ENCODE peak calls at places on chromosomes 2 and 18, in four cellular contexts. One of them, this sample, is unnamed. For H3K4me1, the result is how much of the 10 kb centered on the place peaks cover.

GRCh38 chr2:101578671-101579070 is 103.8 kb upstream of the RFX8 start:
- DNase-seq in PC-9: no peak
- DNase-seq in SK-N-SH: no peak
- DNase-seq in tibial nerve: no peak
- DNase-seq in this sample: no peak

GRCh38 chr2:191942114-191943103 is 95.5 kb upstream of the CAVIN2 start:
- DNase-seq in PC-9: no peak
- DNase-seq in tibial nerve: no peak
- DNase-seq in SK-N-SH: peak
- DNase-seq in this sample: no peak

GRCh38 chr2:24906466-24906865 is 13.6 kb downstream of the ADCY3 start:
- DNase-seq in PC-9: no peak
- DNase-seq in SK-N-SH: no peak
- DNase-seq in tibial nerve: no peak
- DNase-seq in this sample: no peak

GRCh38 chr18:32607816-32608215 is 137.1 kb upstream of the GAREM1 start:
- DNase-seq in tibial nerve: no peak
- DNase-seq in PC-9: no peak
- DNase-seq in SK-N-SH: no peak
- DNase-seq in this sample: no peak

GRCh38 chr2:197255550-197255949 is 55.0 kb downstream of the ANKRD44 start:
- DNase-seq in PC-9: no peak
- DNase-seq in SK-N-SH: peak
- DNase-seq in tibial nerve: peak
- DNase-seq in this sample: peak

GRCh38 chr18:8375899-8376512 is 233.2 kb upstream of the RAB12 start:
- DNase-seq in tibial nerve: no peak
- DNase-seq in PC-9: no peak
- DNase-seq in SK-N-SH: no peak
- DNase-seq in this sample: no peak

GRCh38 chr2:43526994-43527393 is 68.8 kb downstream of the THADA start:
- DNase-seq in PC-9: no peak
- DNase-seq in SK-N-SH: no peak
- DNase-seq in tibial nerve: no peak
- DNase-seq in this sample: no peak

GRCh38 chr2:230982528-230982927 is 13.4 kb upstream of the SPATA3 start:
- DNase-seq in tibial nerve: no peak
- DNase-seq in SK-N-SH: no peak
- DNase-seq in PC-9: no peak
- DNase-seq in this sample: no peak

GRCh38 chr18:26771524-26771923 is 94.0 kb downstream of the AQP4 start:
- DNase-seq in tibial nerve: no peak
- DNase-seq in PC-9: no peak
- DNase-seq in SK-N-SH: no peak
- DNase-seq in this sample: no peak

GRCh38 chr2:29810956-29811355 is 110.4 kb downstream of the ALK start:
- DNase-seq in PC-9: no peak
- DNase-seq in tibial nerve: no peak
- DNase-seq in SK-N-SH: no peak
- DNase-seq in this sample: no peak

GRCh38 chr2:55167630-55167967 is 64.5 kb downstream of the CLHC1 start:
- DNase-seq in tibial nerve: no peak
- DNase-seq in PC-9: no peak
- DNase-seq in SK-N-SH: no peak
- DNase-seq in this sample: no peak

DNA sequence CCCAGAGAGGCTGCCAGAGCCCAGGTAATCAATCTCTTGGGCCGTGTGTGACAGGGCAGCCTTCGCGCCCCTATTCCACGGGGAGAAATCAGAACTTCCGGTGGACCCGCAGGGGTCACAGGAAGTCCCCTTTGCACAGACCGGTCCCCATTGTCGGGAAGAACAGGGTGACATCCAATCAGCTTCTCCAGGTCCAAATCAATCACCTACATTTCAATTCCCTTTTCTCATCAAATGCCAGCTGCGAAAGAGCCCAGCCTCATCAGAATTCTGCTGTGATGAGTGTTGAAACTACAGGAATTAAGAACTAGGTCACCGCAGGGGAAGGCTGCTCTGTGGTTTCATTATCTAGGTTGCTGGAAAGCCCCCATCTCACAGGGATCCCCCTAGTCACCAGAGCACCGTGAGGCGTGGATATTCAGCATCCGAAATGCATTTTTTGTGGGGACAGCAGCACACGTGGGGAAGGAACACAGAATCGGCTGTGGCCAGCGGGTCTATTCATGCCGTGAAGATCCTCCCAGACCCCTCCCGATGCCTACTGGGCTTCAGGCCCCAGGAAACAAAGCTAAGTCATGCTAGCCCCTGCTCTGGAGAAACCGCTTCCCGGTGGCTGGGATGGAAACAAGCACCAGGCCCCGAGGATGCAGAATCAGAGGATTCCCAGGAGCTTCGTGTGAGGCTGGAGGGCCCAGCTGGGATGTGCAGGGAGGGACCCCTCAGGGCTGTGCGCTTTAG is 193.7 kb upstream of the ID2 start:
- DNase-seq in SK-N-SH: no peak
- DNase-seq in tibial nerve: no peak
- DNase-seq in PC-9: no peak
- DNase-seq in this sample: no peak
- H3K4me1 ChIP-seq in SK-N-SH: under half
- H3K4me1 ChIP-seq in tibial nerve: under half
- H3K4me1 ChIP-seq in PC-9: under half
- H3K4me1 ChIP-seq in this sample: under half

GRCh38 chr2:241597561-241597960 is 39.0 kb downstream of the BOK start:
- DNase-seq in tibial nerve: no peak
- DNase-seq in PC-9: no peak
- DNase-seq in SK-N-SH: no peak
- DNase-seq in this sample: no peak

GRCh38 chr2:241593271-241593670 is 34.7 kb downstream of the BOK start:
- DNase-seq in tibial nerve: no peak
- DNase-seq in PC-9: no peak
- DNase-seq in SK-N-SH: no peak
- DNase-seq in this sample: no peak

GRCh38 chr2:241598061-241598460 is 38.9 kb downstream of the THAP4 start:
- DNase-seq in SK-N-SH: no peak
- DNase-seq in PC-9: no peak
- DNase-seq in tibial nerve: no peak
- DNase-seq in this sample: peak

GRCh38 chr2:241598487-241598886 is 38.5 kb downstream of the THAP4 start:
- DNase-seq in PC-9: peak
- DNase-seq in SK-N-SH: peak
- DNase-seq in tibial nerve: no peak
- DNase-seq in this sample: no peak

GRCh38 chr2:241595600-241596140 is 37.1 kb downstream of the BOK start:
- DNase-seq in PC-9: peak
- DNase-seq in tibial nerve: no peak
- DNase-seq in SK-N-SH: no peak
- DNase-seq in this sample: no peak
- TF ChIP-seq CTCF in PC-9: peak
- TF ChIP-seq CTCF in tibial nerve: no peak
- TF ChIP-seq CTCF in SK-N-SH: no peak
- TF ChIP-seq CTCF in this sample: no peak

GRCh38 chr2:21910832-21911507 is 787.2 kb downstream of the TDRD15 start:
- DNase-seq in PC-9: no peak
- DNase-seq in SK-N-SH: no peak
- DNase-seq in tibial nerve: no peak
- DNase-seq in this sample: no peak

GRCh38 chr2:21915201-21915600 is 791.4 kb downstream of the TDRD15 start:
- DNase-seq in PC-9: no peak
- DNase-seq in tibial nerve: no peak
- DNase-seq in SK-N-SH: no peak
- DNase-seq in this sample: no peak

GRCh38 chr2:21916934-21917522 is 793.3 kb downstream of the TDRD15 start:
- DNase-seq in PC-9: no peak
- DNase-seq in tibial nerve: no peak
- DNase-seq in SK-N-SH: no peak
- DNase-seq in this sample: no peak

GRCh38 chr2:21912405-21912804 is 788.6 kb downstream of the TDRD15 start:
- DNase-seq in tibial nerve: no peak
- DNase-seq in SK-N-SH: no peak
- DNase-seq in PC-9: no peak
- DNase-seq in this sample: no peak
- H3K4me1 ChIP-seq in tibial nerve: under half
- H3K4me1 ChIP-seq in SK-N-SH: under half
- H3K4me1 ChIP-seq in PC-9: under half
- H3K4me1 ChIP-seq in this sample: under half

GRCh38 chr2:215772634-215773563 is 240.5 kb downstream of the MREG start:
- DNase-seq in SK-N-SH: no peak
- DNase-seq in tibial nerve: no peak
- DNase-seq in PC-9: no peak
- DNase-seq in this sample: no peak
- TF ChIP-seq CTCF in SK-N-SH: no peak
- TF ChIP-seq CTCF in tibial nerve: no peak
- TF ChIP-seq CTCF in PC-9: no peak
- TF ChIP-seq CTCF in this sample: no peak

GRCh38 chr2:45895477-45895876 is 244.0 kb downstream of the PRKCE start:
- DNase-seq in PC-9: no peak
- DNase-seq in SK-N-SH: no peak
- DNase-seq in tibial nerve: no peak
- DNase-seq in this sample: no peak
- H3K4me1 ChIP-seq in PC-9: under half
- H3K4me1 ChIP-seq in SK-N-SH: under half
- H3K4me1 ChIP-seq in tibial nerve: under half
- H3K4me1 ChIP-seq in this sample: under half

GRCh38 chr18:62737474-62737873 is 22.1 kb downstream of the PHLPP1 start:
- DNase-seq in SK-N-SH: no peak
- DNase-seq in PC-9: no peak
- DNase-seq in tibial nerve: no peak
- DNase-seq in this sample: no peak
- TF ChIP-seq CTCF in SK-N-SH: no peak
- TF ChIP-seq CTCF in PC-9: no peak
- TF ChIP-seq CTCF in tibial nerve: no peak
- TF ChIP-seq CTCF in this sample: no peak

GRCh38 chr2:20509301-20509765 is 62.5 kb downstream of the RHOB start:
- DNase-seq in PC-9: no peak
- DNase-seq in SK-N-SH: no peak
- DNase-seq in tibial nerve: no peak
- DNase-seq in this sample: no peak

GRCh38 chr2:20509766-20510490 is 63.1 kb downstream of the RHOB start:
- DNase-seq in PC-9: peak
- DNase-seq in tibial nerve: no peak
- DNase-seq in SK-N-SH: no peak
- DNase-seq in this sample: no peak

GRCh38 chr2:20506281-20506685 is 59.4 kb downstream of the RHOB start:
- DNase-seq in tibial nerve: no peak
- DNase-seq in SK-N-SH: no peak
- DNase-seq in PC-9: no peak
- DNase-seq in this sample: no peak

GRCh38 chr2:20507166-20507692 is 60.4 kb downstream of the RHOB start:
- DNase-seq in SK-N-SH: no peak
- DNase-seq in tibial nerve: no peak
- DNase-seq in PC-9: no peak
- DNase-seq in this sample: no peak

GRCh38 chr2:20507711-20508110 is 60.8 kb downstream of the RHOB start:
- DNase-seq in PC-9: no peak
- DNase-seq in SK-N-SH: no peak
- DNase-seq in tibial nerve: no peak
- DNase-seq in this sample: no peak
- H3K4me1 ChIP-seq in PC-9: under half
- H3K4me1 ChIP-seq in SK-N-SH: under half
- H3K4me1 ChIP-seq in tibial nerve: under half
- H3K4me1 ChIP-seq in this sample: under half

GRCh38 chr18:47996091-47996541 is 65.7 kb upstream of the SMAD2 start:
- DNase-seq in SK-N-SH: peak
- DNase-seq in tibial nerve: no peak
- DNase-seq in PC-9: no peak
- DNase-seq in this sample: no peak

GRCh38 chr18:48000701-48001100 is 70.2 kb upstream of the SMAD2 start:
- DNase-seq in tibial nerve: no peak
- DNase-seq in SK-N-SH: no peak
- DNase-seq in PC-9: no peak
- DNase-seq in this sample: no peak

GRCh38 chr18:47993409-47993808 is 63.0 kb upstream of the SMAD2 start:
- DNase-seq in SK-N-SH: no peak
- DNase-seq in PC-9: no peak
- DNase-seq in tibial nerve: no peak
- DNase-seq in this sample: no peak

GRCh38 chr18:47999801-48000248 is 69.4 kb upstream of the SMAD2 start:
- DNase-seq in tibial nerve: no peak
- DNase-seq in SK-N-SH: no peak
- DNase-seq in PC-9: no peak
- DNase-seq in this sample: no peak

DNA sequence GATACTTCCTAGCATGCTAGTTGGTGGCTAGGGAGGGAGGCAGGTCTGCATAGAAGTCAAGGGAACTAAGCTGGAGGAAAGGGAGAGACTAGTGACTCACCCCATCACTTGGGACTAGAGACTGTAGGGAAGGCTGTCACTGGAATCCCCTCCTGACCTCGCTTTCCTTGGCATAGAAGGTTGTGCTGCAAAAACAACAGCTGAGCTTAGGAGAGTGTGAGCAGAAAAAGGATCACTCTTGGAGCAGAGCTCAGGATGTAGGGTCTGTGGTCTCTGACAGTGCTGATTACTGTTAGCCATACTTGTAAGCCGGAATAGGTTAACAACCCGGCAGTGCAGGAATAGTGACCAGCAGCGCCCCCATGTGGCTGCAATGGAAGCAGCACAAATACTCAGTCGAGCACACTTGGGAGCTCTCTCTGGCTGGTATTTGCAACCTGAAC is 66.9 kb upstream of the SMAD2 start:
- DNase-seq in tibial nerve: no peak
- DNase-seq in SK-N-SH: no peak
- DNase-seq in PC-9: peak
- DNase-seq in this sample: no peak
- TF ChIP-seq CTCF in tibial nerve: no peak
- TF ChIP-seq CTCF in SK-N-SH: peak
- TF ChIP-seq CTCF in PC-9: peak
- TF ChIP-seq CTCF in this sample: peak

DNA sequence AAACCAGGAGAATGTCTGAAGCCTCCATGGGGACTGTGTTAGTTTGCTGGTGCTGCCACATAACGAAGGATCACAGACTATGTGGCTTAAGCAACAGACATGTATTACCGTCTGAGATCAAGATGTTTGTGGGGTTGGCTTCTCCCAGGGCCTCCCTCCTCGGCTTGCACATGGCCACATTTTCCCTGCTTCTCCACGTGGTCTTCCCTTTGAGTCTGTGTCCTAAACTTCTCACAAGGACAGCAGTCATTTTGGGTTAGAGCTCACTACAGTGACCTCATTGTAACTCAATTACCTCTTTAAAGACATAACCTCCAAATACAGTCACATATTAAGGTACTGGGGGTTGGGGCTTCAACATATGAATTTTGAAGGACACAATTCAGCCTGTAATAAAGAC is 44.6 kb upstream of the LPIN2 start:
- DNase-seq in SK-N-SH: no peak
- DNase-seq in PC-9: no peak
- DNase-seq in tibial nerve: no peak
- DNase-seq in this sample: no peak
- H3K4me1 ChIP-seq in SK-N-SH: under half
- H3K4me1 ChIP-seq in PC-9: under half
- H3K4me1 ChIP-seq in tibial nerve: under half
- H3K4me1 ChIP-seq in this sample: under half

GRCh38 chr2:200577000-200577399 is 8.8 kb upstream of the AOX1 start:
- DNase-seq in tibial nerve: no peak
- DNase-seq in PC-9: no peak
- DNase-seq in SK-N-SH: no peak
- DNase-seq in this sample: no peak
- TF ChIP-seq CTCF in tibial nerve: no peak
- TF ChIP-seq CTCF in PC-9: no peak
- TF ChIP-seq CTCF in SK-N-SH: peak
- TF ChIP-seq CTCF in this sample: no peak

This sample was measured in psoas muscle.